ENCODE peak calls at places on chromosomes 1 and 21, in four cellular contexts. C, X, Z and I are unnamed samples.

GRCh38 chr1:168396940-168397680 is 116.4 kb downstream of the TBX19 start:
- DNase-seq in Z (no peak), X (no peak), C (no peak), I (peak)

GRCh38 chr1:242212401-242212800 is 213.5 kb upstream of the MAP1LC3C start:
- DNase-seq in C (no peak), Z (no peak), X (no peak), I (no peak)

GRCh38 chr1:3905266-3905952 is 5.3 kb upstream of the C1orf174 start:
- DNase-seq in Z (no peak), X (no peak), C (no peak), I (no peak)

GRCh38 chr21:44822484-44823178 is 4.8 kb upstream of the SUMO3 start:
- DNase-seq in Z (no peak), X (no peak), C (no peak), I (no peak)

GRCh38 chr1:46186076-46186475 is 9.8 kb upstream of the P3R3URF start:
- DNase-seq in X (no peak), Z (no peak), C (no peak), I (no peak)

GRCh38 chr1:160197231-160197630 is 6.9 kb downstream of the CASQ1 start:
- DNase-seq in C (no peak), X (no peak), Z (peak), I (no peak)

GRCh38 chr1:198775606-198776005 is 136.8 kb downstream of the PTPRC start:
- DNase-seq in X (no peak), Z (no peak), C (no peak), I (peak)

GRCh38 chr1:164648211-164649080 is 89.5 kb downstream of the PBX1 start:
- DNase-seq in X (no peak), C (no peak), Z (no peak), I (no peak)

GRCh38 chr1:159318784-159319551 is 16.8 kb downstream of the FCER1A start:
- DNase-seq in C (no peak), Z (no peak), X (no peak), I (no peak)

GRCh38 chr1:198933506-198933905 is 294.7 kb downstream of the PTPRC start:
- DNase-seq in Z (no peak), C (no peak), X (no peak), I (peak)

GRCh38 chr1:214004014-214004413 is 16.2 kb downstream of the PROX1 start:
- DNase-seq in Z (peak), X (no peak), C (no peak), I (peak)

GRCh38 chr1:7388141-7388487 is 383.0 kb upstream of the VAMP3 start:
- DNase-seq in C (no peak), Z (no peak), X (no peak), I (no peak)

GRCh38 chr1:9615316-9616063 is 26.8 kb downstream of the TMEM201 start:
- DNase-seq in X (peak), C (peak), Z (no peak), I (no peak)